ENCODE peak calls at places on chromosomes 16 and 17, in seven cellular contexts. P, F, T, I, V, G and C are unnamed samples.
A peak's percentile ranks its signal among the peaks of the same experiment; 100 is the strongest.

GRCh38 chr17:34307110-34307509 is 12.1 kb upstream of the CCL8 start:
- DNase-seq in I (no peak), V (peak; percentile 40), T (no peak), F (no peak), G (no peak), P (no peak), C (no peak)

GRCh38 chr16:12994402-12994801 is 93.0 kb downstream of the SHISA9 start:
- DNase-seq in T (no peak), P (no peak), I (no peak), F (no peak), G (no peak), V (no peak), C (no peak)

GRCh38 chr17:2040942-2041560 is 771 bp upstream of the OVCA2 start:
- DNase-seq in P (no peak), V (no peak), T (no peak), I (no peak), F (no peak), G (no peak), C (no peak)

GRCh38 chr16:67959520-67959919 is 8.9 kb downstream of the SLC12A4 start:
- DNase-seq in F (peak; percentile 36), P (no peak), I (peak; percentile 70), V (peak; percentile 86), G (peak; percentile 66), T (no peak), C (no peak)

GRCh38 chr16:54931757-54932660 is 1.3 kb downstream of the IRX5 start:
- DNase-seq in I (no peak), F (no peak), T (no peak), V (no peak), P (no peak), G (no peak), C (no peak)

GRCh38 chr17:30297715-30298114 is 6.0 kb upstream of the BLMH start:
- DNase-seq in T (no peak), F (no peak), I (no peak), G (no peak), V (no peak), P (no peak), C (no peak)

GRCh38 chr16:23466162-23466885 is 13.3 kb upstream of the COG7 start:
- DNase-seq in P (no peak), V (peak; percentile 33), G (no peak), F (no peak), I (no peak), T (no peak), C (no peak)

GRCh38 chr16:75377971-75378386 is 55.3 kb downstream of the CFDP1 start:
- DNase-seq in V (no peak), G (no peak), T (no peak), I (no peak), F (no peak), P (peak; percentile 47), C (no peak)

GRCh38 chr16:46926470-46927225 is 42.5 kb downstream of the GPT2 start:
- DNase-seq in F (no peak), I (no peak), V (no peak), P (no peak), G (no peak), T (no peak), C (no peak)

GRCh38 chr16:46920402-46921068 is 36.4 kb downstream of the GPT2 start:
- DNase-seq in V (no peak), T (no peak), F (peak; percentile 64), G (no peak), I (no peak), P (no peak), C (no peak)

GRCh38 chr16:46924402-46924801 is 40.2 kb downstream of the GPT2 start:
- DNase-seq in F (no peak), V (no peak), P (no peak), T (no peak), G (no peak), I (no peak), C (no peak)

GRCh38 chr16:46922239-46922638 is 38.1 kb downstream of the GPT2 start:
- DNase-seq in G (no peak), V (no peak), F (no peak), I (no peak), T (no peak), P (no peak), C (no peak)

GRCh38 chr16:46923513-46924295 is 39.5 kb downstream of the GPT2 start:
- DNase-seq in P (no peak), V (peak; percentile 51), I (no peak), F (no peak), G (no peak), T (no peak), C (no peak)
- H3K27ac ChIP-seq in P (no peak overlapping the region), V (peak overlapping the region; percentile 87), I (no peak overlapping the region), F (no peak overlapping the region), G (no peak overlapping the region), T (no peak overlapping the region), C (no peak overlapping the region)

DNA sequence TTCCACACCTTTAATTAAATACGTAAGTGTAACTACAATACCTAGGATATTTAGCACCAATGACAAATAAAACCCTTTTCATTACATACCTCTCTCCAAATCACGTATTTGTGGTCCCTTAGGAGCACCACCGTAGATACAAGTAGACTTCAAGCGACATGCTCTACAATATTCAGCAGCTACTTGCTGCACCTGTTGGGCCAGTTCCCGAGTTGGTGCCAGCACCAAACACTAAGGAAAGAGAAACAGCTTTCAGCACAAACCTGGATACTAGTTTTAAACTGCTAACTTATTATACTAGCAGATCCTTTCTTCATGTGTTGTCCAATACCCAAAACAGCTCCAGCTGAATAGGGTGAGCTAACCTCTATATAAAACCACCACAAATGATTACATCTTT is 2.7 kb downstream of the DDX5 start:
- DNase-seq in P (no peak), V (no peak), F (no peak), G (no peak), T (no peak), I (no peak), C (no peak)
- H3K27ac ChIP-seq in P (peak overlapping the region; percentile 31), V (peak overlapping the region; percentile 100), F (peak overlapping the region; percentile 100), G (no peak overlapping the region), T (no peak overlapping the region), I (peak overlapping the region; percentile 99), C (no peak overlapping the region)

DNA sequence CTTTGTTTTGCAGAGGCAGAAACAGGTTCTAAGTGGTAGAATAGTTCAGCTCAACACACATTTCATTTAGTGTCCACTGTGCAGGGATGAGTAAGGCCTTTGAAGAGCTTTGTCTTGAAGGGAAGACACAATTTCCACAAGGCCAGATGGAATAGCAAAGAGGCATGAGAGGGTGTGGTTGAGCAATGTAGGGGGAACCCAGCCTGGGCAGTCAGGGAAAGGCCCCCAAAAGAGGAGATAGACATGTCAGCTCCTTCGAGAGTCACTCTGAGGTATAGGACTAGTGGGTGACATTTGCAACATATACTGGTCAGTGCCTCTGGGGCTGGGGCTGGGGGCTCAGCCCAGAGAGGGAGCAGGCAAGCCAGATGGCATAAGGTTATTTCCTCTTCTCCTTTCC is 7.0 kb downstream of the ALKBH5 start:
- DNase-seq in V (no peak), G (no peak), P (no peak), F (no peak), I (no peak), T (no peak), C (no peak)
- H3K27ac ChIP-seq in V (peak overlapping the region; percentile 96), G (no peak overlapping the region), P (peak overlapping the region; percentile 6), F (no peak overlapping the region), I (peak overlapping the region; percentile 5), T (no peak overlapping the region), C (no peak overlapping the region)

DNA sequence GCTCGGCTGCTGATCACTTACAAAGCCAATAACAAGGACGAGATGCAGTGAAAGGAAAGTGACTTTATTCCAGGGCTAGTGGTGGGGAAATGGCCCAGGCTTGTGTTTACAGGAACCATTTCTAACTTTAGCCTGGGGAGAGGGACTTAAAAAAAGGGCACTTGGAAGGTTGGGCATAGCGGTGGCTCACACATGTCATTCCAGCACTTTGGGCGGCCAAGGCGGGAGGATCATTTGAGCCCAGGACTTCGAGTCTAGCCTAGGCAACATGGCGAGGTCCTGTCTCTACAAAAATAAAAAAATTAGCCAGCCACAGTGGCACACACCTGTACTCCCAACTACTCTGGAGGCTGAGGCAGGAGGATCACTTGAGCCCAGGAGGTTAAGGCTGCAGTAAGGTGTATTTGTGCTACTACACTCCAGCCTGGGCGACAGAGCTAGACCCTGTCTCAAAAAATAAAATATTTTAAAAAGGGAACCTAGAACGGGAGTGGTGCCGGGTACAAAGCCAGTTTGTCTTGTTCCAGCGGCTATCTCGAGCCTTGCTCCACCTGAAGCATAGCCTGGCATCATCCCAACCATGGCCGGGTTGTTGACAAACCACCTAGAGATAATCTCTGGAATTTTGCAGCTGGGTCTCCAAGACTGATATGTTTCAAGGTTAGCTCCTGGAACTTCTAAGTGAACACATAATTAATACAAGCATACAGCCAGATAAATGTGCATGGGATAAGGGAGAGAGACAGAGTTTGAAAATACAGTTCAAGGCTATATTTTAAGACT is 5.7 kb upstream of the TVP23A start:
- DNase-seq in F (peak; percentile 25), V (no peak), T (no peak), G (peak; percentile 76), P (no peak), I (no peak), C (no peak)
- H3K27ac ChIP-seq in F (no peak overlapping the region), V (no peak overlapping the region), T (no peak overlapping the region), G (no peak overlapping the region), P (no peak overlapping the region), I (no peak overlapping the region), C (no peak overlapping the region)

GRCh38 chr17:37107406-37108083 is 158.8 kb downstream of the AATF start:
- DNase-seq in P (no peak), V (peak; percentile 45), F (no peak), G (peak; percentile 79), I (no peak), T (no peak), C (no peak)
- H3K27ac ChIP-seq in P (no peak overlapping the region), V (no peak overlapping the region), F (no peak overlapping the region), G (no peak overlapping the region), I (no peak overlapping the region), T (no peak overlapping the region), C (peak overlapping the region; percentile 33)

GRCh38 chr17:21018894-21019293 is 23.9 kb downstream of the USP22 start:
- DNase-seq in T (no peak), G (no peak), V (no peak), F (no peak), P (no peak), I (no peak), C (no peak)
- H3K27ac ChIP-seq in T (no peak overlapping the region), G (no peak overlapping the region), V (no peak overlapping the region), F (peak overlapping the region; percentile 8), P (no peak overlapping the region), I (no peak overlapping the region), C (peak overlapping the region; percentile 2)